ENCODE peak calls at places on chromosomes 11 and 22, in ten cellular contexts. H, K, R, P, T, F, V, M, X and Z are unnamed samples.

GRCh38 chr22:25027959-25028840 is 75.7 kb downstream of the KIAA1671 start:
- DNase-seq in H (no peak), K (peak; percentile 69), R (peak; percentile 46), P (peak; percentile 80), T (no peak), F (peak; percentile 76), V (peak; percentile 54), M (peak; percentile 51), X (no peak), Z (peak; percentile 77)

GRCh38 chr22:50105529-50106100 is 15.8 kb downstream of the MOV10L1 start:
- DNase-seq in H (no peak), K (no peak), R (no peak), P (no peak), T (no peak), F (no peak), V (no peak), M (no peak), X (peak; percentile 54), Z (no peak)

GRCh38 chr22:42895087-42895486 is 38.0 kb upstream of the ARFGAP3 start:
- DNase-seq in H (no peak), K (no peak), R (no peak), P (no peak), T (no peak), F (no peak), V (no peak), M (no peak), X (no peak), Z (no peak)

GRCh38 chr11:113161671-113162589 is 152.5 kb upstream of the TTC12 start:
- DNase-seq in H (no peak), K (no peak), R (no peak), P (no peak), T (no peak), F (no peak), V (no peak), M (peak; percentile 44), X (no peak), Z (no peak)

GRCh38 chr11:2795491-2795991 is 90.0 kb downstream of the CDKN1C start:
- DNase-seq in H (peak; percentile 23), K (peak; percentile 46), R (no peak), P (peak; percentile 45), T (no peak), F (no peak), V (peak; percentile 17), M (peak; percentile 20), X (no peak), Z (peak; percentile 1)

GRCh38 chr11:66974724-66975402 is at the start of gene C11orf86:
- DNase-seq in H (no peak), K (no peak), R (no peak), P (no peak), T (no peak), F (peak; percentile 67), V (peak; percentile 63), M (no peak), X (no peak), Z (no peak)

GRCh38 chr11:112497826-112498225 is 237.2 kb upstream of the PLET1 start:
- DNase-seq in H (no peak), K (no peak), R (no peak), P (no peak), T (no peak), F (no peak), V (no peak), M (no peak), X (no peak), Z (no peak)

GRCh38 chr22:28930357-28931007 is 47.1 kb downstream of the ZNRF3 start:
- DNase-seq in H (no peak), K (no peak), R (no peak), P (no peak), T (no peak), F (no peak), V (no peak), M (no peak), X (no peak), Z (no peak)

GRCh38 chr11:57202282-57202681 is 20.5 kb downstream of the LRRC55 start:
- DNase-seq in H (no peak), K (no peak), R (no peak), P (peak; percentile 67), T (no peak), F (no peak), V (no peak), M (no peak), X (no peak), Z (no peak)

GRCh38 chr22:36129985-36130384 is 30.6 kb downstream of the APOL3 start:
- DNase-seq in H (no peak), K (no peak), R (no peak), P (no peak), T (no peak), F (no peak), V (no peak), M (no peak), X (no peak), Z (no peak)

GRCh38 chr22:21445437-21446127 is 21.6 kb upstream of the TMEM191C start:
- DNase-seq in H (peak; percentile 36), K (peak; percentile 39), R (peak; percentile 3), P (peak; percentile 81), T (no peak), F (peak; percentile 12), V (no peak), M (peak; percentile 12), X (no peak), Z (peak; percentile 7)

GRCh38 chr22:26172389-26172990 is 3.2 kb downstream of the SEZ6L start:
- DNase-seq in H (no peak), K (peak; percentile 80), R (peak; percentile 9), P (no peak), T (no peak), F (peak; percentile 69), V (peak; percentile 36), M (no peak), X (peak; percentile 24), Z (peak; percentile 78)

GRCh38 chr22:36977401-36977861 is 41.8 kb downstream of the TST start:
- DNase-seq in H (peak; percentile 81), K (peak; percentile 71), R (peak; percentile 36), P (peak; percentile 83), T (peak; percentile 87), F (peak; percentile 93), V (peak; percentile 77), M (peak; percentile 42), X (no peak), Z (peak; percentile 84)

GRCh38 chr11:133669371-133670046 is 137.2 kb upstream of the OPCML start:
- DNase-seq in H (no peak), K (no peak), R (no peak), P (peak; percentile 34), T (no peak), F (peak; percentile 58), V (no peak), M (no peak), X (no peak), Z (no peak)

GRCh38 chr22:19757140-19757984 is 3.2 kb upstream of the TBX1 start:
- DNase-seq in H (no peak), K (no peak), R (no peak), P (peak; percentile 56), T (no peak), F (no peak), V (no peak), M (no peak), X (no peak), Z (no peak)

GRCh38 chr22:19756288-19757128 is 4.1 kb upstream of the TBX1 start:
- DNase-seq in H (peak; percentile 79), K (peak; percentile 57), R (no peak), P (peak; percentile 92), T (peak; percentile 82), F (peak; percentile 62), V (peak; percentile 49), M (no peak), X (peak; percentile 48), Z (peak; percentile 58)

GRCh38 chr22:19754701-19755144 is 5.9 kb upstream of the TBX1 start:
- DNase-seq in H (no peak), K (no peak), R (no peak), P (peak; percentile 41), T (no peak), F (peak; percentile 49), V (no peak), M (no peak), X (no peak), Z (no peak)

GRCh38 chr22:19755145-19755710 is 5.3 kb upstream of the TBX1 start:
- DNase-seq in H (no peak), K (no peak), R (no peak), P (peak; percentile 80), T (no peak), F (no peak), V (no peak), M (no peak), X (no peak), Z (no peak)

GRCh38 chr22:19755722-19756287 is 4.8 kb upstream of the TBX1 start:
- DNase-seq in H (no peak), K (no peak), R (no peak), P (no peak), T (no peak), F (no peak), V (no peak), M (no peak), X (no peak), Z (no peak)
- TF ChIP-seq CTCF in H (no peak), K (no peak), R (no peak), P (no peak), T (no peak), F (no peak), V (no peak), M (no peak), X (no peak), Z (no peak)

GRCh38 chr22:46104170-46104880 is 46.0 kb upstream of the PPARA start:
- DNase-seq in H (no peak), K (peak; percentile 88), R (peak; percentile 51), P (peak; percentile 85), T (no peak), F (no peak), V (no peak), M (peak; percentile 92), X (peak; percentile 46), Z (peak; percentile 82)
- H3K4me1 ChIP-seq in H (peaks cover 83% of the 10 kb centered on the region), K (peaks cover 83% of the 10 kb centered on the region), R (peaks cover 100% of the 10 kb centered on the region), P (peaks cover 83% of the 10 kb centered on the region), T (no peaks in the 10 kb centered on the region), F (no peaks in the 10 kb centered on the region), V (no peaks in the 10 kb centered on the region), M (peaks cover 71% of the 10 kb centered on the region), X (peaks cover 98% of the 10 kb centered on the region), Z (peaks cover 95% of the 10 kb centered on the region)

GRCh38 chr11:126231725-126232459 is 20.3 kb downstream of the FAM118B start:
- DNase-seq in H (no peak), K (no peak), R (no peak), P (no peak), T (no peak), F (no peak), V (no peak), M (no peak), X (no peak), Z (no peak)
- TF ChIP-seq CTCF in H (no peak), K (no peak), R (no peak), P (no peak), T (no peak), F (no peak), V (no peak), M (no peak), X (no peak), Z (no peak)

DNA sequence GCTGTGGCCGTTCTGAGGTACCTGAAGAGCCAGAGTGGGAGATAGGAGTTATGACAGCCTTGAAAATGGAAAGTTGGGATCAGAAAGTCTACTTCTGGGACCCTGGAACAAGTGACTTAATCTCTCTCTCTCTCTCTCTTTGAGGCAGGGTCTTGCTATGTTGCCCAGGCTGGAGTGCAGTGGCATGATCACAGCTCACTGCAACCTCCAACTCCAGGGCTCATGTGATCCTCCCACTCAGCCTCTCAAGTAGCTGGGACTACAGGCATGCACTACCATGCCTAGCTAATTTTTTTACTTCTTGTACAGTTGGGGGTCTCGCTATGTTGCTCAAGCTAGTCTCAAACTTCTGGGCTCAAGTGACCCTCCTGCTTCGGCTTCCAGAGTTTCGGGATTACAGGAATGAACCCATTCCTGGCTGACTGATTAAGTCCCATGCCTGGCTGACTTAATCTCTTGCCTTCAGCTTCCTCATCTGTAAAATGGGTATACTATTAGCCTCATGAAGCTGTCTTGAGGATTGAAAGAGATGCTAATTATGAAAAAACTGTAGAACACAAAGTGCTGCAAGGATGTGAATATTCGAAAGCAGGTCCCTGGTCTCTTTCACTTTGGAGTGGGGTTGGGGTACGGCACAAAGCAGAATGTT is 87.7 kb downstream of the UBASH3B start:
- DNase-seq in H (no peak), K (no peak), R (no peak), P (no peak), T (no peak), F (no peak), V (no peak), M (no peak), X (no peak), Z (no peak)
- H3K4me1 ChIP-seq in H (peaks cover 53% of the 10 kb centered on the region), K (peaks cover 21% of the 10 kb centered on the region), R (peaks cover 34% of the 10 kb centered on the region), P (peaks cover 25% of the 10 kb centered on the region), T (peaks cover 64% of the 10 kb centered on the region), F (no peaks in the 10 kb centered on the region), V (no peaks in the 10 kb centered on the region), M (no peaks in the 10 kb centered on the region), X (peaks cover under 1% of the 10 kb centered on the region), Z (no peaks in the 10 kb centered on the region)